ENCODE peak calls at places on chromosome 11, in four cellular contexts. L is NCI-H1417, X is NCI-H2171 treated with DMSO at 0.1 percent for 48 hours, A is SJCRH30. I is an unnamed sample.

GRCh38 chr11:14454861-14455632 is 44.6 kb downstream of the COPB1 start:
- DNase-seq in L (peak), X (peak), A (no peak), I (peak)

GRCh38 chr11:70466154-70466553 is 67.8 kb downstream of the CTTN start:
- DNase-seq in L (no peak), X (no peak), A (no peak), I (no peak)

GRCh38 chr11:93895106-93895862 is 44.9 kb upstream of the VSTM5 start:
- DNase-seq in L (peak), X (peak), A (no peak), I (no peak)

GRCh38 chr11:59188954-59189353 is 17.0 kb downstream of the DTX4 start:
- DNase-seq in L (no peak), X (no peak), A (no peak), I (no peak)

GRCh38 chr11:109845437-109845836 is 247.8 kb upstream of the ZC3H12C start:
- DNase-seq in L (no peak), X (no peak), A (no peak), I (no peak)

GRCh38 chr11:134425413-134425812 is 13.4 kb upstream of the B3GAT1 start:
- DNase-seq in L (no peak), X (no peak), A (no peak), I (no peak)

GRCh38 chr11:14644396-14645246 is 1.0 kb downstream of the PDE3B start:
- DNase-seq in L (peak), X (no peak), A (peak), I (peak)

GRCh38 chr11:82733444-82734119 is at the start of gene FAM181B:
- DNase-seq in L (peak), X (peak), A (no peak), I (peak)

GRCh38 chr11:16825091-16825490 is 86.6 kb downstream of the C11orf58 start:
- DNase-seq in L (no peak), X (no peak), A (no peak), I (no peak)

I was measured in GM13976.